ENCODE peak calls at places on chromosomes 3 and 15, in four cellular contexts. I, R, F and O are unnamed samples.

GRCh38 chr3:100124116-100124767 is 9.9 kb upstream of the FILIP1L start:
- DNase-seq in I (no peak), R (no peak), F (no peak), O (no peak)

GRCh38 chr3:98991393-98991792 is 89.9 kb upstream of the DCBLD2 start:
- DNase-seq in I (no peak), F (no peak), R (no peak), O (peak)

GRCh38 chr3:34008191-34008590 is 209.8 kb downstream of the PDCD6IP start:
- DNase-seq in R (no peak), I (no peak), F (no peak), O (peak)

GRCh38 chr15:84611631-84612030 is 10.8 kb downstream of the ZSCAN2 start:
- DNase-seq in R (peak), I (no peak), F (no peak), O (no peak)

GRCh38 chr3:108524547-108524946 is 14.2 kb upstream of the MYH15 start:
- DNase-seq in R (no peak), F (no peak), I (no peak), O (no peak)

GRCh38 chr15:31102049-31102321 is 460 bp upstream of the TRPM1 start:
- DNase-seq in R (no peak), F (no peak), I (no peak), O (no peak)

GRCh38 chr15:48795901-48796300 is 15.0 kb downstream of the CEP152 start:
- DNase-seq in R (no peak), I (no peak), F (no peak), O (no peak)

GRCh38 chr3:151210676-151211381 is 7.8 kb upstream of the GPR171 start:
- DNase-seq in R (no peak), I (no peak), F (no peak), O (peak)

GRCh38 chr15:73001840-73002239 is 50.4 kb upstream of the NEO1 start:
- DNase-seq in R (no peak), F (no peak), I (no peak), O (no peak)

GRCh38 chr15:31079519-31079918 is 22.0 kb downstream of the TRPM1 start:
- DNase-seq in F (no peak), I (no peak), R (peak), O (no peak)

GRCh38 chr15:72207576-72208085 is 10.0 kb upstream of the GRAMD2A start:
- DNase-seq in R (no peak), I (no peak), F (no peak), O (no peak)

GRCh38 chr3:42148982-42149432 is 57.9 kb downstream of the TRAK1 start:
- DNase-seq in I (no peak), R (peak), F (peak), O (peak)

GRCh38 chr15:101070502-101071273 is 151.5 kb downstream of the LRRK1 start:
- DNase-seq in R (peak), I (no peak), F (peak), O (peak)

GRCh38 chr15:97547381-97547780 is 413.1 kb upstream of the ARRDC4 start:
- DNase-seq in F (no peak), R (no peak), I (no peak), O (no peak)

GRCh38 chr3:50600141-50600753 is 11.3 kb downstream of the CISH start:
- DNase-seq in F (no peak), R (no peak), I (no peak), O (no peak)

GRCh38 chr3:171347017-171347979 is 112.9 kb downstream of the TNIK start:
- DNase-seq in F (no peak), I (no peak), R (peak), O (no peak)

GRCh38 chr3:33004961-33005360 is 53.5 kb downstream of the CCR4 start:
- DNase-seq in F (no peak), I (no peak), R (no peak), O (no peak)

GRCh38 chr3:138210528-138210927 is 23.4 kb downstream of the ARMC8 start:
- DNase-seq in I (no peak), R (no peak), F (no peak), O (no peak)

GRCh38 chr15:40051616-40052415 is 12.8 kb upstream of the SRP14 start:
- DNase-seq in F (no peak), R (no peak), I (no peak), O (no peak)

GRCh38 chr15:70101459-70102113 is 3.9 kb upstream of the TLE3 start:
- DNase-seq in R (peak), F (no peak), I (no peak), O (peak)

GRCh38 chr15:68730491-68731317 is 90.0 kb downstream of the ANP32A start:
- DNase-seq in R (peak), I (no peak), F (peak), O (peak)

GRCh38 chr3:117059054-117059989 is 349.7 kb downstream of the TUSC7 start:
- DNase-seq in F (no peak), I (no peak), R (no peak), O (peak)

GRCh38 chr15:79341361-79341760 is 30.4 kb downstream of the TMED3 start:
- DNase-seq in I (no peak), F (no peak), R (no peak), O (no peak)

GRCh38 chr15:79897380-79897678 is 515 bp upstream of the MTHFS start:
- DNase-seq in R (no peak), F (no peak), I (no peak), O (no peak)

GRCh38 chr15:76217029-76217866 is 94.0 kb downstream of the ETFA start:
- DNase-seq in I (no peak), F (no peak), R (no peak), O (no peak)